ENCODE peak calls at places on chromosomes 2 and 18, in four cellular contexts. L is stomach, S is K562, V is SK-N-SH. D is an unnamed sample.

GRCh38 chr2:172561270-172561669 is 5.4 kb downstream of the PDK1 start:
- DNase-seq in L (no peak), S (no peak), V (no peak), D (no peak)

GRCh38 chr18:6521804-6522418 is 107.2 kb upstream of the L3MBTL4 start:
- DNase-seq in L (peak; percentile 56), V (no peak), S (peak; percentile 50), D (peak; percentile 50)

GRCh38 chr2:424306-425172 is 136.6 kb upstream of the ALKAL2 start:
- DNase-seq in L (no peak), V (no peak), S (no peak), D (no peak)

GRCh38 chr2:191049728-191050639 is 36.0 kb upstream of the STAT1 start:
- DNase-seq in L (no peak), S (no peak), V (no peak), D (no peak)

GRCh38 chr2:225512873-225513580 is 113.5 kb downstream of the NYAP2 start:
- DNase-seq in S (no peak), V (no peak), L (no peak), D (no peak)

GRCh38 chr2:160836755-160837154 is 323.5 kb upstream of the TANK start:
- DNase-seq in L (no peak), V (no peak), S (no peak), D (no peak)

GRCh38 chr2:177030391-177031000 is 182.1 kb upstream of the HNRNPA3 start:
- DNase-seq in S (no peak), V (peak; percentile 57), L (no peak), D (no peak)

GRCh38 chr2:200453853-200454524 is 55.9 kb downstream of the KCTD18 start:
- DNase-seq in S (no peak), L (no peak), V (no peak), D (no peak)

GRCh38 chr2:84766791-84767190 is 114.1 kb downstream of the TRABD2A start:
- DNase-seq in V (no peak), S (no peak), L (no peak), D (no peak)

GRCh38 chr18:48580782-48581181 is 42.0 kb downstream of the CTIF start:
- DNase-seq in L (no peak), S (no peak), V (no peak), D (no peak)

GRCh38 chr18:41989508-41989907 is 34.5 kb downstream of the PIK3C3 start:
- DNase-seq in S (no peak), L (no peak), V (no peak), D (no peak)

GRCh38 chr2:169683425-169684134 is 10.6 kb downstream of the CFAP210 start:
- DNase-seq in V (no peak), S (no peak), L (no peak), D (no peak)
- TF ChIP-seq POLR2AphosphoS5 in V (no peak), S (no peak), L (no peak), D (no peak)

GRCh38 chr2:8441986-8442385 is 239.9 kb upstream of the ID2 start:
- DNase-seq in L (no peak), V (no peak), S (no peak), D (no peak)
- H3K4me1 ChIP-seq in L (peaks cover 18% of the 10 kb centered on the region), V (peaks cover 2% of the 10 kb centered on the region), S (no peaks in the 10 kb centered on the region), D (no peaks in the 10 kb centered on the region)

DNA sequence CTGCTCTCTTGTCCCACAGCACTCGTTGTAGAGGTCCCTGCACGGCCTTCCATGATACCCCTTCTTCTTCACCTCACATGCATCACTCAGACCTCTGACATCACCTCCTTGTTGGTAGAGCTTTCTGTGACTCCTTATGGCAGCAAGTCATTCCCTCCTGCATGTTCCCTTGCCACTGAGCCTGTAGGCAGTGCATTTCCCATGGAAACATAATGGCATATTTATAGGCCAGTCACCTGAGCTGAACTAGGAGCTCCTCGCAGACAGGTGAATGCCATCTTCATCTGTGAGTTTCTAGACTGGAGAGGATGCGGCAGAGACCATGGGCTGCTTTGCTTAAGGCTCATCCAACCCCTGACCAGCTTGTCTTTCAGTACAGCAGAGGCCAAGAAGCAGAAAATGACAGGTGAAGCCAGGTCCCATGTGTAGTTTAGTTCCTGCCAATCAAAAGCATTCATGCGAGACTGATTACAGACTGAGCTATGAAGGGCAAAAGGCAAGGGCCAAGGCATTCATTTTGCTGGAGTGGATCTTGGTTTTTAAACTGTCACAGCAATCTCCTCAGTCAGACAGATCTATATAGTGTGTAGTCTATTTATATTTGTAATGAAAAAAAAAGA is 59.4 kb upstream of the NEDD4L start:
- DNase-seq in L (no peak), V (no peak), S (no peak), D (no peak)
- TF ChIP-seq POLR2AphosphoS5 in L (no peak), V (no peak), S (no peak), D (no peak)

GRCh38 chr2:230864605-230865323 is at the start of gene ITM2C:
- DNase-seq in V (peak; percentile 98), L (peak; percentile 75), S (peak; percentile 93), D (peak; percentile 89)
- H3K4me1 ChIP-seq in V (peaks cover 41% of the 10 kb centered on the region), L (peaks cover 48% of the 10 kb centered on the region), S (no peaks in the 10 kb centered on the region), D (peaks cover 38% of the 10 kb centered on the region)

DNA sequence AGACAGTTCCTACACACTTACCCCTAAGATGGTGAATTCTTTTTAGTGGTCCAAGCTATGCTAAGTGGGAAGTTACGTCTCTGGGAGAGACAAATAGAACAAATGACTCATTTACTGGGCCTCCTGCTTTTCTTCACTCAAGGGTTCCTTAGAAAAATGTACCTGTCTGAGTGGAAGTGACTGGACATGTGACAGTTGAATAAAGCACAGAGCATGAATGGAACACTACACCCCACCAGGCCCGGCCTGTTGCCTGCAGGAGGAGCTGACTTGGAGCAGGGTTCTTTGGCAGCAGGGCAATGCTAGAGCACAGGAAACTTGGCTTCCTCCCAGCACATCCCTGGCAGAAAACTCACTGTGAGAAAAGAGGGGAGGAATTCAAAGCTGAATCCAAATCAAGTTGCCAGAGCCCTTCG is 451.0 kb upstream of the SETBP1 start:
- DNase-seq in V (peak; percentile 1), S (no peak), L (no peak), D (peak; percentile 44)
- TF ChIP-seq POLR2AphosphoS5 in V (peak; percentile 65), S (no peak), L (no peak), D (peak; percentile 87)

D was measured in transverse colon.